ENCODE peak calls at places on chromosome 3, in seven cellular contexts. H is effector memory CD8-positive, alpha-beta T cell; Q is mucosa of descending colon; T is NCI-H748 treated with DMSO at 0.1 percent for 48 hours; C is NCI-H1694; M is RPMI7951; U is nucleus accumbens. L is an unnamed sample.

GRCh38 chr3:45904931-45905330 is 18.6 kb downstream of the CCR9 start:
- DNase-seq in C (no peak), U (no peak), Q (no peak), T (no peak), M (no peak), H (no peak), L (no peak)

GRCh38 chr3:149179225-149179624 is 42.4 kb downstream of the CP start:
- DNase-seq in C (no peak), M (peak; percentile 51), U (no peak), T (no peak), H (no peak), Q (no peak), L (no peak)

GRCh38 chr3:65334045-65334665 is 646.4 kb upstream of the ADAMTS9 start:
- DNase-seq in H (no peak), T (no peak), M (peak; percentile 28), U (peak; percentile 4), Q (no peak), C (no peak), L (no peak)

GRCh38 chr3:197394464-197395321 is 96.3 kb upstream of the DLG1 start:
- DNase-seq in M (peak; percentile 100), C (no peak), Q (no peak), H (peak; percentile 36), T (no peak), U (no peak), L (no peak)

GRCh38 chr3:172209333-172210321 is 170.2 kb downstream of the FNDC3B start:
- DNase-seq in Q (peak; percentile 33), T (no peak), H (no peak), M (peak; percentile 47), C (no peak), U (no peak), L (no peak)

GRCh38 chr3:70119892-70120291 is 120.4 kb downstream of the SAMMSON start:
- DNase-seq in U (no peak), H (no peak), Q (no peak), T (no peak), C (no peak), M (no peak), L (no peak)

GRCh38 chr3:86388848-86389247 is 602.1 kb downstream of the VGLL3 start:
- DNase-seq in M (no peak), U (no peak), Q (no peak), H (no peak), C (no peak), T (no peak), L (no peak)

GRCh38 chr3:152236741-152237140 is 32.0 kb upstream of the MBNL1 start:
- DNase-seq in C (no peak), M (peak; percentile 46), Q (no peak), U (no peak), H (no peak), T (no peak), L (no peak)

GRCh38 chr3:30751610-30752299 is 142.7 kb downstream of the GADL1 start:
- DNase-seq in M (peak; percentile 54), Q (peak; percentile 40), T (no peak), U (no peak), H (peak; percentile 26), C (peak; percentile 21), L (peak; percentile 49)

GRCh38 chr3:59641169-59641914 is 591.5 kb upstream of the CFAP20DC start:
- DNase-seq in Q (no peak), T (no peak), U (no peak), M (no peak), C (no peak), H (no peak), L (no peak)

GRCh38 chr3:123333401-123333800 is 115.5 kb downstream of the ADCY5 start:
- DNase-seq in M (no peak), Q (no peak), U (no peak), H (no peak), T (no peak), C (no peak), L (no peak)

GRCh38 chr3:106004137-106004600 is 135.4 kb upstream of the CBLB start:
- DNase-seq in Q (no peak), T (no peak), C (no peak), U (no peak), M (peak; percentile 61), H (no peak), L (no peak)

GRCh38 chr3:1677576-1678164 is 421.0 kb upstream of the CNTN4 start:
- DNase-seq in T (peak; percentile 56), Q (no peak), C (no peak), M (no peak), H (no peak), U (no peak), L (no peak)

GRCh38 chr3:66602237-66602636 is 101.4 kb upstream of the LRIG1 start:
- DNase-seq in Q (no peak), T (no peak), U (no peak), C (no peak), H (no peak), M (no peak), L (no peak)

GRCh38 chr3:10992946-10993728 is 589 bp downstream of the SLC6A1 start:
- DNase-seq in M (no peak), U (no peak), H (no peak), Q (no peak), T (no peak), C (no peak), L (no peak)

GRCh38 chr3:167798443-167798842 is 62.9 kb downstream of the SERPINI1 start:
- DNase-seq in C (no peak), H (no peak), M (no peak), T (no peak), U (no peak), Q (no peak), L (no peak)

GRCh38 chr3:52532838-52533622 is 627 bp downstream of the NT5DC2 start:
- DNase-seq in U (no peak), Q (peak; percentile 60), M (no peak), C (no peak), H (no peak), T (no peak), L (no peak)

GRCh38 chr3:110267304-110267703 is 804.3 kb upstream of the NECTIN3 start:
- DNase-seq in T (no peak), H (no peak), U (no peak), Q (no peak), C (no peak), M (no peak), L (no peak)

GRCh38 chr3:82157952-82158351 is 396.5 kb upstream of the GBE1 start:
- DNase-seq in Q (no peak), M (peak; percentile 56), U (no peak), H (no peak), T (no peak), C (no peak), L (no peak)

GRCh38 chr3:181888234-181888633 is 176.5 kb downstream of the SOX2 start:
- DNase-seq in C (no peak), Q (no peak), H (no peak), M (no peak), U (no peak), T (no peak), L (no peak)

GRCh38 chr3:52983336-52983807 is 62.5 kb downstream of the SFMBT1 start:
- DNase-seq in U (no peak), C (no peak), Q (no peak), M (no peak), H (peak; percentile 9), T (no peak), L (peak; percentile 26)

GRCh38 chr3:40719660-40720287 is 195.0 kb downstream of the ZNF621 start:
- DNase-seq in T (peak; percentile 11), U (no peak), H (no peak), Q (no peak), C (no peak), M (peak; percentile 54), L (no peak)

GRCh38 chr3:121072128-121072527 is 164.1 kb downstream of the STXBP5L start:
- DNase-seq in T (no peak), U (no peak), C (peak; percentile 41), Q (no peak), M (peak; percentile 1), H (no peak), L (no peak)

GRCh38 chr3:145902166-145902565 is 258.8 kb downstream of the PLOD2 start:
- DNase-seq in H (no peak), C (no peak), T (no peak), Q (no peak), U (no peak), M (no peak), L (no peak)

GRCh38 chr3:110881069-110881468 is 190.5 kb upstream of the NECTIN3 start:
- DNase-seq in U (peak; percentile 6), H (no peak), C (peak; percentile 82), Q (peak; percentile 55), T (peak; percentile 30), M (peak; percentile 73), L (no peak)

L was measured in activated gamma-delta T cell treated with Interleukin-2 at 50 U/mL for 16 hours.